ENCODE peak calls at places on chromosome 4, in five cellular contexts. C, S, M, E and O are unnamed samples.
A peak's percentile ranks its signal among the peaks of the same experiment; 100 is the strongest.

GRCh38 chr4:85092943-85093342 is 126.5 kb upstream of the WDFY3 start:
- DNase-seq in C (no peak), S (no peak), M (no peak), E (no peak), O (no peak)

GRCh38 chr4:172813359-172813923 is 355.2 kb upstream of the GALNT7 start:
- DNase-seq in C (no peak), S (no peak), M (no peak), E (no peak), O (no peak)

GRCh38 chr4:915041-915474 is 17.1 kb downstream of the GAK start:
- DNase-seq in C (no peak), S (no peak), M (no peak), E (no peak), O (no peak)

GRCh38 chr4:123616970-123617392 is 220.4 kb downstream of the SPRY1 start:
- DNase-seq in C (peak; percentile 58), S (peak; percentile 43), M (peak; percentile 29), E (peak; percentile 62), O (peak; percentile 92)

GRCh38 chr4:73872331-73873108 is 3.3 kb downstream of the CXCL1 start:
- DNase-seq in C (no peak), S (no peak), M (no peak), E (no peak), O (no peak)

GRCh38 chr4:86876894-86877685 is 15.1 kb downstream of the C4orf36 start:
- DNase-seq in C (no peak), S (no peak), M (no peak), E (no peak), O (no peak)

GRCh38 chr4:99378876-99379275 is 26.3 kb upstream of the ADH1C start:
- DNase-seq in C (no peak), S (no peak), M (no peak), E (no peak), O (no peak)

GRCh38 chr4:172393220-172393619 is 580.0 kb downstream of the GALNTL6 start:
- DNase-seq in C (no peak), S (no peak), M (no peak), E (no peak), O (no peak)

GRCh38 chr4:78310056-78310731 is 241.4 kb upstream of the ANXA3 start:
- DNase-seq in C (no peak), S (no peak), M (no peak), E (no peak), O (no peak)

GRCh38 chr4:157265281-157265680 is 44.8 kb downstream of the GRIA2 start:
- DNase-seq in C (peak; percentile 65), S (no peak), M (peak; percentile 25), E (no peak), O (no peak)

GRCh38 chr4:86896596-86896995 is 4.4 kb upstream of the C4orf36 start:
- DNase-seq in C (no peak), S (no peak), M (no peak), E (no peak), O (peak; percentile 62)

GRCh38 chr4:87511500-87511899 is 17.7 kb downstream of the SPARCL1 start:
- DNase-seq in C (no peak), S (no peak), M (no peak), E (no peak), O (no peak)

GRCh38 chr4:156298230-156298629 is 344.6 kb upstream of the CTSO start:
- DNase-seq in C (no peak), S (no peak), M (no peak), E (no peak), O (no peak)

GRCh38 chr4:128384091-128384520 is 96.5 kb upstream of the PGRMC2 start:
- DNase-seq in C (no peak), S (no peak), M (no peak), E (no peak), O (no peak)

GRCh38 chr4:97103252-97103651 is 1040.0 kb downstream of the STPG2 start:
- DNase-seq in C (no peak), S (no peak), M (no peak), E (no peak), O (no peak)

GRCh38 chr4:75048208-75048879 is 115.4 kb downstream of the PARM1 start:
- DNase-seq in C (no peak), S (no peak), M (no peak), E (no peak), O (no peak)

GRCh38 chr4:2595436-2595835 is 59.0 kb downstream of the FAM193A start:
- DNase-seq in C (no peak), S (no peak), M (no peak), E (no peak), O (peak; percentile 30)
- H3K4me1 ChIP-seq in C (peaks cover 78% of the 10 kb centered on the region), S (peaks cover 31% of the 10 kb centered on the region), M (peaks cover 84% of the 10 kb centered on the region), E (peaks cover 4% of the 10 kb centered on the region), O (peaks cover 73% of the 10 kb centered on the region)

DNA sequence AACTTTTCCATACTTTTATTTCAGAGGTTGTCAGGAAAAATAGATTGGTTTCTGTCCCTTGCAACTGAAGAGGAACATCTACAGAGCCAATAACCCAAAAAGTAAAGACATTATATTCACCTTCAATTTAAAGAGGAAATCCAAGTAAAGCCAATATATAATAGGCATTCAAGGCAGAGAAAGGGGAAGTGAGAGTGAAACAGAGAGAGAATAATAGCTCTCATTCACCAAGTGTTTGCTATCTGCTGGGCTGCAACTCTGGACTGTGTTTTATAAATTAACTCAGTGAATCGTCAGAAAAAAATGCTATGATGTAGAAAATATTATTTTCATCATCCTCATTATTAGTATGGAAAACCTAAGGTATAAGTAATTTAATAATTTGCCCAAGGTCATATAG is 448.5 kb downstream of the TRAM1L1 start:
- DNase-seq in C (no peak), S (no peak), M (no peak), E (no peak), O (no peak)
- H3K4me1 ChIP-seq in C (no peaks in the 10 kb centered on the region), S (no peaks in the 10 kb centered on the region), M (no peaks in the 10 kb centered on the region), E (no peaks in the 10 kb centered on the region), O (no peaks in the 10 kb centered on the region)

GRCh38 chr4:144688035-144688569 is 42.1 kb downstream of the HHIP start:
- DNase-seq in C (no peak), S (no peak), M (no peak), E (no peak), O (no peak)
- H3K4me1 ChIP-seq in C (no peaks in the 10 kb centered on the region), S (no peaks in the 10 kb centered on the region), M (no peaks in the 10 kb centered on the region), E (no peaks in the 10 kb centered on the region), O (no peaks in the 10 kb centered on the region)

DNA sequence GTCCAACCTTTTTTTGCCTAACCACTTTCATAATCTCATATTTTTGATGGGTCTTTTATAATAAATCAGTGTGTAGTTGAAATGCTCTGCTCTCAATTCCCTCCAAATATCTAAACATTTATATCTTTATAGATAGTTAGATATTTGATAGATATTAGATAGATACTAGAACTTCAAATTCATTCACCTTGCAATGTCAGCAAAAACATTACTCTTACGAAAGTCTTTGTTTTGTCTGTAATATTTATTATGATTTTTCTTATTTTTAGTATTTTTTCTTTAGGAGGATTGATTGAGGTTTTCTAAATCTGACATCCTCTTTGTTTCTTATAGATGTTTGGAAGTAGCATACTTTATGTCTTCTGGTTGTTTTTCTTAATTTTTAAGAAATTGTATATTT is 2563.6 kb downstream of the PCDH7 start:
- DNase-seq in C (no peak), S (no peak), M (no peak), E (no peak), O (no peak)
- H3K4me1 ChIP-seq in C (no peaks in the 10 kb centered on the region), S (no peaks in the 10 kb centered on the region), M (no peaks in the 10 kb centered on the region), E (no peaks in the 10 kb centered on the region), O (no peaks in the 10 kb centered on the region)

DNA sequence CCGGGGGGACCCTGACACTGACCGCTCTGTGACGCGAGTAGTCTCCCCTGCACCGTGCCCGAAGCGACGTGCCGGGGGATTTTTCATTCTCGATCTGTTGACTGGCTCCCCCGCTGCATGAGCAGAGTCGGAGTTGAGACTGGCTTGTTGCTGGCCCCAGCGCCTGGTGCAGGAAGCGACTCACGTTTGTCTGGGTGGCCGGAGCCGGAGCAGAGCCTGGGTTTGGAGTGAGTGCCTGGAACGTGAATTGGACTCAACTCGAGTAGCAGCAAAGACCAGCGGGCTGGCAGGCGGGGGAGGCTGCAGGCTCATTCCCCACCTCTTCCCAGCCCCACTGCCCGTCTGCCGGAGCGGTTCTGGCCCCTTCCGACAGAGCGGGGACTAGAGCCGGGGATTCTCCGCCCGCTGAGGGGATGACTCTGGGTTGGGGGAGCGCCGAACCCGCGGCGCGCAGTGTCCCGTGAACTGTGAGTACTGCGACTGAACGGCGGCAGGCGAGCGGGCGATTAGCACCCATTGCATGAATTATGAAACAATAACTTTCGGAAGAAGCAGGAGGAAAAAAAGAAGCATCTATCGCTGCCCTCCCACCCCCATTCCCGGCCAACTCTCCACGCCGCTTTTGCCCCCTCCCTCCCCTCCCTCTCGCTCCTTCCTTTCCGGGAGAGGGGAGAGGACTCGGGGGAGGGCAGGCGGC is 635 bp downstream of the PCDH7 start:
- DNase-seq in C (peak; percentile 58), S (no peak), M (no peak), E (no peak), O (no peak)
- H3K4me1 ChIP-seq in C (peaks cover 3% of the 10 kb centered on the region), S (peaks cover 6% of the 10 kb centered on the region), M (peaks cover 64% of the 10 kb centered on the region), E (no peaks in the 10 kb centered on the region), O (peaks cover 22% of the 10 kb centered on the region)

DNA sequence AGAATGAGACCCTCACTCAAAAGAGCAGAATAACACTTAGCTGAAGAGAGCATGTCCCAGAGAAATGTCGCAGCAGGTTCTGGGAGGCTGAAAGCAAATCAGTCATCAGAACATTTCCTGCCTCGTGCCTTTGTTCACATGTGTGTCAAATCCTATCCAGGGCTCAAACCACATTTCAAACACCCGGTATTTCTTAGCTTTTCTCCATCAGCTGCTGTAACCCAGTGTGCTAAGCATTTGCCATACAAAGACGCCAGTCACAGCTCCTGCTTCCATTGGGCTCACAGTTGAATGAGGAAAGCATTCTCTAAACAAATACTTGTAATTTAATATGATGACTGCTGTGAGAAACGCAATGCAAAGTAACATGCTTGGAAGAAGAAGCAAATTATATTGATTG is 6.0 kb downstream of the PALLD start:
- DNase-seq in C (no peak), S (no peak), M (no peak), E (no peak), O (no peak)
- H3K4me1 ChIP-seq in C (peaks cover 26% of the 10 kb centered on the region), S (no peaks in the 10 kb centered on the region), M (peaks cover 10% of the 10 kb centered on the region), E (no peaks in the 10 kb centered on the region), O (no peaks in the 10 kb centered on the region)